ENCODE peak calls at places on chromosomes 6 and 20, in eight cellular contexts. A, J, G, O, V, D, Z and B are unnamed samples.

GRCh38 chr6:116695398-116695797 is 14.4 kb downstream of the KPNA5 start:
- DNase-seq in D (no peak), V (no peak), J (peak; percentile 17), G (no peak), Z (peak; percentile 50), O (no peak), A (no peak), B (no peak)

GRCh38 chr6:7996538-7997225 is 67.5 kb downstream of the BLOC1S5 start:
- DNase-seq in J (peak; percentile 85), O (no peak), Z (no peak), A (no peak), G (peak; percentile 78), D (peak; percentile 29), V (no peak), B (no peak)

GRCh38 chr6:83615025-83615999 is 93.6 kb downstream of the SNAP91 start:
- DNase-seq in O (no peak), G (peak; percentile 37), Z (peak; percentile 42), V (peak; percentile 71), A (peak; percentile 63), J (peak; percentile 43), D (peak; percentile 12), B (no peak)

GRCh38 chr20:45959956-45960630 is 11.9 kb downstream of the ZNF335 start:
- DNase-seq in O (no peak), V (no peak), G (no peak), A (no peak), Z (no peak), J (no peak), D (no peak), B (no peak)

GRCh38 chr20:45011108-45011526 is 44.8 kb downstream of the STK4 start:
- DNase-seq in A (peak; percentile 73), V (peak; percentile 71), D (peak; percentile 57), Z (peak; percentile 57), G (peak; percentile 80), J (peak; percentile 79), O (peak; percentile 55), B (no peak)

GRCh38 chr6:25239498-25239897 is 39.7 kb upstream of the CARMIL1 start:
- DNase-seq in V (no peak), J (no peak), G (no peak), O (no peak), A (no peak), D (no peak), Z (no peak), B (no peak)

GRCh38 chr6:43500921-43501320 is 9.2 kb downstream of the LRRC73 start:
- DNase-seq in A (no peak), Z (no peak), G (no peak), D (no peak), J (no peak), V (no peak), O (no peak), B (no peak)

GRCh38 chr6:130076512-130076911 is 58.1 kb downstream of the L3MBTL3 start:
- DNase-seq in V (no peak), J (peak; percentile 46), G (peak; percentile 13), A (peak; percentile 9), O (no peak), Z (no peak), D (no peak), B (no peak)

GRCh38 chr20:14291502-14291901 is 45.9 kb downstream of the FLRT3 start:
- DNase-seq in G (no peak), D (no peak), V (no peak), A (no peak), J (no peak), Z (no peak), O (no peak), B (no peak)

GRCh38 chr20:14284443-14284842 is 53.0 kb downstream of the FLRT3 start:
- DNase-seq in O (no peak), A (no peak), D (peak; percentile 48), G (no peak), V (no peak), Z (no peak), J (no peak), B (no peak)

GRCh38 chr20:14288341-14289330 is 48.8 kb downstream of the FLRT3 start:
- DNase-seq in G (peak; percentile 72), D (peak; percentile 99), J (peak; percentile 12), Z (no peak), V (no peak), O (no peak), A (peak; percentile 10), B (peak; percentile 96)
- H3K9ac ChIP-seq in G (no peak overlapping the region), D (peak overlapping the region; percentile 97), J (no peak overlapping the region), Z (no peak overlapping the region), V (no peak overlapping the region), O (no peak overlapping the region), A (no peak overlapping the region), B (peak overlapping the region; percentile 86)

GRCh38 chr6:113352831-113353230 is 504.3 kb upstream of the MARCKS start:
- DNase-seq in D (no peak), G (no peak), J (no peak), V (no peak), A (no peak), Z (no peak), O (no peak), B (no peak)
- H3K27ac ChIP-seq in D (peak overlapping the region; percentile 75), G (peak overlapping the region; percentile 99), J (peak overlapping the region; percentile 83), V (no peak overlapping the region), A (no peak overlapping the region), Z (no peak overlapping the region), O (no peak overlapping the region), B (peak overlapping the region; percentile 90)

GRCh38 chr6:17984822-17985660 is 2.4 kb downstream of the KIF13A start:
- DNase-seq in Z (no peak), D (peak; percentile 16), A (no peak), O (peak; percentile 22), V (no peak), G (peak; percentile 23), J (peak; percentile 38), B (no peak)
- H3K4me2 ChIP-seq in Z (no peak overlapping the region), D (peak overlapping the region; percentile 95), A (no peak overlapping the region), O (peak overlapping the region; percentile 31), V (no peak overlapping the region), G (peak overlapping the region; percentile 99), J (peak overlapping the region; percentile 61), B (peak overlapping the region; percentile 95)

DNA sequence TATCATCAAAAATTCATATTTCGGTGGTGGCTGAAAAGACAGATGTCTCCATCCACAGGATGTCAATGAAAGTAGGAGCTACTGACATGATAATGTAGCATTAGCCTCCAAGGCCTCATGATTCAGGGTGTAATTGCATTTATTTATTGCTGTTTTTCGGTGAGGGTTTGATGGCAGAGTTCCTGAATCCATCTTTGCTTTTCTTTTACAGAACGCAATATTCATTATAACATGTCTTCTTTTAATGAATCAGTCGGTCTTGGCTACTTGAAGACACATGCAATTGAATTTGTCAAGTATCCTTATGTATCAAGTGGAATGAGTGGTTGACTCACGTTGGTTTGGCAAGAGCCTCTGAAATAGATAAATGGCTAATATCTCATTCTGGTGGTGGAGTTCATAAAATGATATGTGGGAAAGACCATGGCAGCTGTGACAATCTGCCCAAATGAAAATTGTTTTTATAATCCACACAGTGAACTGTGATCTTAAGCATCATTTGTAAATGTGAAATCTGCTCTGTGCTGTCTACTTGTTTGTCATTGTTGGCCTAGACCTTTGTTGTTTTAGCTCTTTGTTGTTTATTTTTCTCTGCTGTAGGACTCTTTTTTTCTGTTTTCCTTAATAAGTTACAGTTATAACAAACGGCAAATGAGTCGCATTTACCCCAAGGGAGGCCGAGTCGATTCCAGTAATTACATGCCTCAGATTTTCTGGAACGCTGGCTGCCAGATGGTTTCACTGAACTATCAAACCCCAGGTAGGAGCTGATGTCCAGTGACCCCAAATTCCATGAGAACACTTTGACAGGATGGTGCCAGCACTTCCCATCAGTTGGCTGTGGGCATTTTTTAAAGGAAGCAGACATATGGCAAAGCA is 105.7 kb upstream of the LAMP5 start:
- DNase-seq in O (no peak), V (no peak), D (peak; percentile 39), G (peak; percentile 75), Z (no peak), J (peak; percentile 64), A (no peak), B (no peak)
- H3K9ac ChIP-seq in O (no peak overlapping the region), V (no peak overlapping the region), D (no peak overlapping the region), G (no peak overlapping the region), Z (no peak overlapping the region), J (no peak overlapping the region), A (no peak overlapping the region), B (no peak overlapping the region)

GRCh38 chr6:2857580-2858337 is 16.1 kb upstream of the SERPINB1 start:
- DNase-seq in Z (no peak), A (peak; percentile 78), J (peak; percentile 70), V (no peak), D (no peak), O (no peak), G (peak; percentile 64), B (no peak)

GRCh38 chr6:2858678-2859324 is 17.1 kb upstream of the SERPINB1 start:
- DNase-seq in J (no peak), V (no peak), Z (no peak), A (no peak), D (no peak), O (no peak), G (no peak), B (no peak)

GRCh38 chr6:2859325-2859700 is 17.6 kb upstream of the SERPINB1 start:
- DNase-seq in V (no peak), G (no peak), D (no peak), J (no peak), Z (no peak), O (no peak), A (no peak), B (no peak)

GRCh38 chr6:2855061-2855519 is 13.4 kb upstream of the SERPINB1 start:
- DNase-seq in O (no peak), V (peak; percentile 53), D (no peak), J (no peak), G (no peak), Z (no peak), A (peak; percentile 59), B (no peak)

DNA sequence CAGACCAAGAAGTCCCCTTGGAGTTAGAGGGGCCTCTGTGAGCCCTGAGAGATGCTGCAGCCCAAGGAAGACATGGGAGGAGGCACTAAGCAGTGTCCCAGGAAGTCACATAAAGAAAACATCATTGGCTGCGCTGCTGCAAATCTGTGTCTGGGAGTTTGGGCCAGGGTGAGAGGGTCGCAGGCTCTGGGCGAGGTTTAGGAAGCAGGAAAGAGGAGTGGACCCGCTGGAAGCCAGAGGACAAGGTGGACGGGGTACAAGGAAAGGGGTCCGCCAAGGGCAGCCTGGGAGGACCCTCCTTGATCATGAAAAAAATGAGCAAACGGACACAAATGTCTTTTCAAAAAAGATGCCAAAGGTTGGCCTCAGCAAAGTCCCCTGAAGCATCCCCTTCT is 15.5 kb upstream of the SERPINB1 start:
- DNase-seq in D (no peak), G (no peak), J (no peak), A (no peak), Z (no peak), V (no peak), O (no peak), B (no peak)
- H3K27ac ChIP-seq in D (no peak overlapping the region), G (peak overlapping the region; percentile 95), J (no peak overlapping the region), A (peak overlapping the region; percentile 89), Z (no peak overlapping the region), V (no peak overlapping the region), O (no peak overlapping the region), B (no peak overlapping the region)